ENCODE peak calls at places on chromosomes 3 and 15, in five cellular contexts. H, B, U, I and V are unnamed samples.

GRCh38 chr3:69819283-69819682 is 80.0 kb downstream of the MITF start:
- DNase-seq in H (no peak), B (peak; percentile 69), U (no peak), I (no peak), V (no peak)

GRCh38 chr15:65077981-65078352 is 1.4 kb downstream of the KBTBD13 start:
- DNase-seq in H (peak; percentile 89), B (peak; percentile 89), U (peak; percentile 92), I (peak; percentile 79), V (peak; percentile 91)

GRCh38 chr3:38878650-38879049 is 62.6 kb upstream of the SCN10A start:
- DNase-seq in H (no peak), B (no peak), U (no peak), I (no peak), V (no peak)

GRCh38 chr15:80445300-80446041 is 41.3 kb downstream of the ARNT2 start:
- DNase-seq in H (no peak), B (no peak), U (no peak), I (no peak), V (peak; percentile 29)

GRCh38 chr15:85642054-85642692 is 152.6 kb downstream of the KLHL25 start:
- DNase-seq in H (no peak), B (no peak), U (no peak), I (no peak), V (no peak)

GRCh38 chr15:101458158-101458895 is 31.2 kb downstream of the PCSK6 start:
- DNase-seq in H (no peak), B (peak; percentile 37), U (no peak), I (no peak), V (no peak)

GRCh38 chr3:122146466-122146865 is 37.0 kb upstream of the CASR start:
- DNase-seq in H (no peak), B (no peak), U (no peak), I (no peak), V (no peak)

GRCh38 chr3:104316118-104316517 is 1050.6 kb upstream of the ALCAM start:
- DNase-seq in H (no peak), B (no peak), U (no peak), I (no peak), V (no peak)

GRCh38 chr3:142934128-142934896 is 29.2 kb downstream of the PAQR9 start:
- DNase-seq in H (no peak), B (no peak), U (no peak), I (no peak), V (no peak)

GRCh38 chr15:43268111-43269105 is 1.7 kb upstream of the TGM5 start:
- DNase-seq in H (no peak), B (no peak), U (no peak), I (no peak), V (no peak)

GRCh38 chr3:35678552-35679220 is 39.4 kb downstream of the ARPP21 start:
- DNase-seq in H (no peak), B (no peak), U (no peak), I (no peak), V (no peak)

GRCh38 chr15:92714071-92714456 is 58.5 kb upstream of the FAM174B start:
- DNase-seq in H (no peak), B (no peak), U (peak; percentile 56), I (no peak), V (no peak)

GRCh38 chr15:69150336-69150735 is 10.1 kb upstream of the GLCE start:
- DNase-seq in H (no peak), B (no peak), U (no peak), I (no peak), V (no peak)

GRCh38 chr3:28077566-28077965 is 163.9 kb upstream of the CMC1 start:
- DNase-seq in H (no peak), B (no peak), U (peak; percentile 5), I (no peak), V (no peak)

DNA sequence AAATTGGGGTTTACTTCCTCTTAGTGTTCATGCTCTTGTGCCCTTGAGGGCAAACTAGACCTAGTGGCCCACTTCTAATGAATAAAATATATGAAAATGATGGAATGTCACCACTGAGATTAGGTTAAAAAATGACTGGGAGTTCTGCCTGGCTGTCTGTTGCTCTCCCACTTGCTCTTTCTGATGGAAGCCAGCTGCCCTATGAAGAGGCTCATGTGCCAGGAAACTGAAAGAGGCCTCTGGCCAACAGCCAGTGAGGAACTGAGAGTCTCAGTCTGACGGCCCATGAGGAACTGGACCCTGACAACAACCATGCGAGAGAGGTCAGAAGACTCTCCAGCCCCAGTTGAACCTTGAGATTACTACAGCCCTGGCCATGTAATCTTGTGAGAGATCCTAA is 107.1 kb upstream of the FHIT start:
- DNase-seq in H (peak; percentile 74), B (peak; percentile 90), U (no peak), I (peak; percentile 49), V (peak; percentile 69)
- TF ChIP-seq EP300 in H (no peak), B (no peak), U (no peak), I (no peak), V (no peak)

GRCh38 chr3:2856062-2856792 is 253.9 kb downstream of the IL5RA start:
- DNase-seq in H (no peak), B (no peak), U (no peak), I (no peak), V (no peak)
- TF ChIP-seq CTCF in H (no peak), B (no peak), U (no peak), I (no peak), V (no peak)

DNA sequence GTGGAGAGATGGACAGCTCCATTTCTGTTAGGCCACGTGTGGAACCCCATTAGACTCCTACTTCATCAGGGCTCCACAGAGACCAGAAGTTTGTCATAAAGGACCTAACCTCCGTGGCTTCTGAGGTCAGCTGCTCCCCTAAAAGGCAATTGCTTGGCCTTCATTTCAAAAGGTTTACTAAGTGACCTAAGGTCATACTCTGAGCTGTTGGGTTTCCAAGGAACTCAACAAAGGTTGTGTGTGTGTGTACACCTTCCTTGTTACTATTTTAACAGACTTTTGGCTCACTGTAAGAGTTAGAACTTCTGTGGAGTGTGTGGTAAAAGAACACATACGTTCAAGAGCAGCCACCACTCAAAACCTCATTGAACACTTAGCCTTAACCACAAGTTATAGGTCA is 73.9 kb downstream of the SEC22A start:
- DNase-seq in H (no peak), B (no peak), U (no peak), I (no peak), V (no peak)
- H3K27ac ChIP-seq in H (no peak overlapping the region), B (no peak overlapping the region), U (no peak overlapping the region), I (no peak overlapping the region), V (no peak overlapping the region)

DNA sequence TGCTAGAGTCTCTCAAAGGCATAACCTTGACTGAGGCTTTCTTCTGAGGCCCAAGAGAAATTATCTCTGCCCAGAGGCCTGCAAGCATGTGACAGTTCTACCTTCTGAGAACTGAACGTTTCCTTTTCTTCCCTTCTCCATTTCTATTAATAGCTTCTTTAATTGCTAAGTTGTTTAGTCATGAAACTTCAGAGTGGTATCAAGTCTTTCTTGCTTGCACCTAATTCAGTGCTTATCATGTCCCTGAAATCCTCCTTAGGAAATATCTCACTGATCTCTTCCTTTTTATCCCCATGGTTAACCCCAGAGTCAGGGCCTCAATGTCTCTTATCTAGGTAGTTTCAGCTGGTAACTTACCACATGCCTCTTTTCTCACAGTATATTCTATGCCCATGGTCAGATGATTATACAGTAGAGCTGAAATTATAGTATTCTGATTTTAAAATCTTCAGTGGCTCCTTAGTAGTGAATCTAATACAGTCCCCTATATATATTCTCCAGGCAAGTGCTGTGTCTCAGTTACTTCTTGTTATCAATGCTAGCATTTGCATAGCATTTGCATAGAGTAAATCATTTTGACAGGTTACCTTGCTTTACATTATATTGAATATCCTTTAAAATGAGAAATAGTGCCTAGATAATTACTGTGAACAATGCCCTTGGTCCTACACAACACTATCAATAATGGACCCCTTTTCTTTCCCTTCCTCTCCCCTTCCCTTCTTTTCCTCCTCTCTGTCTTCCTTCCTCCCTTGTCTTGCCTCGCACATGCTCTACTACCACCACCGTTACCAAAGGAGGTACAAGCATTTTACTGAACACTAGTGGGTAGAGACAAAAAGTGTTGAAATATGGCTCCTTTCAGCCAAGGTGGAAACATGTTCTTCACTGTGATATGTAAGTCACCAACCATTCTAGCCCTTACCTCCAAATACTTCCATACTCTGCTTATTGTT is 33.0 kb downstream of the KBTBD8 start:
- DNase-seq in H (no peak), B (no peak), U (no peak), I (no peak), V (no peak)
- TF ChIP-seq EP300 in H (no peak), B (no peak), U (no peak), I (no peak), V (no peak)

GRCh38 chr3:193344471-193344870 is 34.1 kb downstream of the ATP13A5 start:
- DNase-seq in H (no peak), B (no peak), U (no peak), I (no peak), V (no peak)
- TF ChIP-seq CTCF in H (no peak), B (no peak), U (no peak), I (no peak), V (no peak)

GRCh38 chr3:126967386-126967785 is 15.5 kb upstream of the PLXNA1 start:
- DNase-seq in H (no peak), B (no peak), U (no peak), I (no peak), V (no peak)
- H3K27ac ChIP-seq in H (no peak overlapping the region), B (no peak overlapping the region), U (no peak overlapping the region), I (no peak overlapping the region), V (no peak overlapping the region)

GRCh38 chr3:100830931-100831330 is 121.6 kb downstream of the TFG start:
- DNase-seq in H (no peak), B (no peak), U (no peak), I (no peak), V (no peak)

GRCh38 chr3:100834332-100834731 is 125.0 kb downstream of the TFG start:
- DNase-seq in H (no peak), B (no peak), U (no peak), I (no peak), V (no peak)

GRCh38 chr3:100838157-100838556 is 128.9 kb downstream of the TFG start:
- DNase-seq in H (no peak), B (no peak), U (no peak), I (no peak), V (no peak)

GRCh38 chr3:100833483-100833882 is 124.2 kb downstream of the TFG start:
- DNase-seq in H (no peak), B (no peak), U (no peak), I (no peak), V (no peak)
- TF ChIP-seq EP300 in H (no peak), B (no peak), U (no peak), I (no peak), V (no peak)

DNA sequence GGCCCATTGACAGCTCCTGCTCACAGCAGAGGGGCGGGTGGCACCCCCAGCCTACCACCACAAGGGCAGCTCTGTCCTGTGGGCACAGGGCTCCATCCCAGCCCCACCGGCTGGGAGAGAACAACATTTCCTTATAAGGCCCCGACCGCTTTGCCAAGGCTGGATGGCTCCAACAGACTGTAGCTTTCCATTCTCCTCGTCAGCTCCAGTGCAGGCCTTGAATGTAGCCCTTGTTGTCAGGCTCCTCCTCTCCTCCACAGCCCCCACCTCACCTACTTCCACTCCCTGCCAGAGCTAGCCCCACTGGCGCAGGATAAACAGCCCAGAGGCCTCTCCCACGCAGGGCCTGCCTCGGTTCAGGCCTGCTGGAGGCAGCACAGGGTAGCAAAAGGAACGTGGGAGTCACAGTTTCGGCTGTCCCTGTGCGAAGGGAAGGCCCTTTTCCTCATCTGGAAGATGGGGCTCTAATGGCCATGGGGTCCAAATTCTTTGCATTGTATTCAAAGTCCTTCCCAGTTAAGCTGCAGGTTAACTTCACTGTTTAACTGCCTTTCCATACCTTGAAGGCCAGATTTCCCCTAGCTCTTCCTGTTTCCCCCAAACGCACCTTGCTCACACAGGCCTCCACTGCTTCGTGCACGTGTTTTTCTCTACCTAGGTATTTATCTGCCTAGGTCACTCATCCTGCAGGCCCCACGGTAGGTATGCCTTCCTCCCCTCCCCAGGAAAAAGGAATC is 101.6 kb upstream of the LPP start:
- DNase-seq in H (peak; percentile 70), B (peak; percentile 99), U (no peak), I (peak; percentile 43), V (peak; percentile 47)
- TF ChIP-seq CTCF in H (peak; percentile 30), B (peak; percentile 72), U (no peak), I (no peak), V (peak; percentile 19)

GRCh38 chr15:39935241-39935640 is 1.3 kb downstream of the EIF2AK4 start:
- DNase-seq in H (no peak), B (no peak), U (no peak), I (no peak), V (no peak)
- H3K27ac ChIP-seq in H (no peak overlapping the region), B (no peak overlapping the region), U (peak overlapping the region; percentile 10), I (no peak overlapping the region), V (no peak overlapping the region)